ENCODE peak calls at places on chromosome 1, in ten cellular contexts. D, R, G, L, B, Y, M, K, O and H are unnamed samples.

GRCh38 chr1:24763671-24764070 is 18.4 kb downstream of the CLIC4 start:
- DNase-seq in D (no peak), R (no peak), G (no peak), L (no peak), B (no peak), Y (no peak), M (no peak), K (no peak), O (no peak), H (no peak)

GRCh38 chr1:156754219-156754618 is 2.7 kb upstream of the HDGF start:
- DNase-seq in D (no peak), R (no peak), G (no peak), L (no peak), B (no peak), Y (no peak), M (no peak), K (no peak), O (no peak), H (no peak)

GRCh38 chr1:193176788-193177187 is 9.6 kb downstream of the B3GALT2 start:
- DNase-seq in D (no peak), R (no peak), G (no peak), L (no peak), B (no peak), Y (no peak), M (no peak), K (no peak), O (no peak), H (no peak)

GRCh38 chr1:216617081-216617480 is 106.1 kb downstream of the ESRRG start:
- DNase-seq in D (no peak), R (no peak), G (no peak), L (no peak), B (no peak), Y (no peak), M (no peak), K (peak), O (no peak), H (no peak)

GRCh38 chr1:1069711-1070676 is 4.1 kb downstream of the RNF223 start:
- DNase-seq in D (no peak), R (no peak), G (no peak), L (no peak), B (no peak), Y (no peak), M (no peak), K (peak), O (no peak), H (no peak)

GRCh38 chr1:54377040-54377691 is 29.0 kb downstream of the SSBP3 start:
- DNase-seq in D (no peak), R (peak), G (no peak), L (no peak), B (no peak), Y (no peak), M (peak), K (peak), O (no peak), H (peak)

GRCh38 chr1:150813028-150813707 is 5.1 kb upstream of the CTSK start:
- DNase-seq in D (no peak), R (peak), G (peak), L (peak), B (peak), Y (peak), M (peak), K (peak), O (peak), H (peak)

GRCh38 chr1:19003371-19004290 is 47.2 kb upstream of the IFFO2 start:
- DNase-seq in D (no peak), R (no peak), G (peak), L (no peak), B (no peak), Y (no peak), M (no peak), K (no peak), O (no peak), H (no peak)

GRCh38 chr1:179807691-179808485 is 64.8 kb downstream of the FAM163A start:
- DNase-seq in D (peak), R (no peak), G (peak), L (no peak), B (no peak), Y (no peak), M (no peak), K (no peak), O (peak), H (no peak)

GRCh38 chr1:89719502-89720306 is 86.8 kb downstream of the LRRC8C start:
- DNase-seq in D (no peak), R (peak), G (no peak), L (no peak), B (no peak), Y (no peak), M (no peak), K (no peak), O (no peak), H (peak)

GRCh38 chr1:178560871-178561376 is 48.0 kb downstream of the TEX35 start:
- DNase-seq in D (no peak), R (peak), G (no peak), L (no peak), B (no peak), Y (no peak), M (no peak), K (no peak), O (no peak), H (peak)

GRCh38 chr1:225980005-225980404 is 19.1 kb downstream of the SDE2 start:
- DNase-seq in D (no peak), R (no peak), G (no peak), L (peak), B (no peak), Y (no peak), M (peak), K (no peak), O (no peak), H (no peak)

GRCh38 chr1:79682478-79682877 is 675.9 kb upstream of the ADGRL4 start:
- DNase-seq in D (no peak), R (no peak), G (no peak), L (no peak), B (no peak), Y (no peak), M (no peak), K (no peak), O (no peak), H (no peak)

GRCh38 chr1:117967900-117968299 is 38.4 kb downstream of the WDR3 start:
- DNase-seq in D (no peak), R (no peak), G (no peak), L (no peak), B (no peak), Y (no peak), M (no peak), K (peak), O (no peak), H (no peak)

GRCh38 chr1:38375035-38375434 is 328.4 kb upstream of the POU3F1 start:
- DNase-seq in D (no peak), R (no peak), G (no peak), L (no peak), B (no peak), Y (no peak), M (no peak), K (no peak), O (no peak), H (no peak)

GRCh38 chr1:57963545-57963944 is 539.7 kb upstream of the DAB1 start:
- DNase-seq in D (no peak), R (no peak), G (no peak), L (no peak), B (no peak), Y (no peak), M (no peak), K (no peak), O (no peak), H (no peak)

GRCh38 chr1:34786521-34787325 is 5.7 kb downstream of the GJB3 start:
- DNase-seq in D (peak), R (peak), G (peak), L (peak), B (peak), Y (peak), M (peak), K (peak), O (peak), H (peak)

GRCh38 chr1:96234299-96234698 is 487.3 kb upstream of the PTBP2 start:
- DNase-seq in D (no peak), R (no peak), G (no peak), L (peak), B (no peak), Y (peak), M (peak), K (peak), O (no peak), H (no peak)

GRCh38 chr1:10947691-10948462 is 64.6 kb upstream of the TARDBP start:
- DNase-seq in D (no peak), R (no peak), G (no peak), L (no peak), B (no peak), Y (no peak), M (no peak), K (no peak), O (no peak), H (no peak)

GRCh38 chr1:54904476-54905048 is 17.6 kb upstream of the DHCR24 start:
- DNase-seq in D (peak), R (no peak), G (peak), L (no peak), B (no peak), Y (no peak), M (no peak), K (peak), O (no peak), H (no peak)

GRCh38 chr1:9865745-9866144 is 42.0 kb upstream of the CLSTN1 start:
- DNase-seq in D (no peak), R (no peak), G (no peak), L (peak), B (no peak), Y (no peak), M (no peak), K (no peak), O (no peak), H (no peak)

GRCh38 chr1:202831906-202832305 is 21.2 kb downstream of the PCAT6 start:
- DNase-seq in D (no peak), R (no peak), G (no peak), L (no peak), B (no peak), Y (no peak), M (no peak), K (no peak), O (no peak), H (no peak)

GRCh38 chr1:15728937-15729657 is 7.0 kb upstream of the SLC25A34 start:
- DNase-seq in D (no peak), R (no peak), G (no peak), L (peak), B (no peak), Y (no peak), M (peak), K (no peak), O (no peak), H (no peak)

GRCh38 chr1:31153423-31153822 is 86.3 kb downstream of the NKAIN1 start:
- DNase-seq in D (no peak), R (no peak), G (no peak), L (no peak), B (no peak), Y (no peak), M (no peak), K (no peak), O (no peak), H (no peak)

GRCh38 chr1:31154000-31154631 is 85.6 kb downstream of the NKAIN1 start:
- DNase-seq in D (no peak), R (no peak), G (no peak), L (no peak), B (no peak), Y (peak), M (no peak), K (no peak), O (no peak), H (no peak)

GRCh38 chr1:31154632-31155215 is 85.0 kb downstream of the NKAIN1 start:
- DNase-seq in D (no peak), R (peak), G (no peak), L (peak), B (peak), Y (peak), M (peak), K (peak), O (peak), H (peak)

GRCh38 chr1:31152181-31152768 is 86.8 kb upstream of the PUM1 start:
- DNase-seq in D (peak), R (no peak), G (peak), L (no peak), B (no peak), Y (no peak), M (no peak), K (no peak), O (peak), H (no peak)

DNA sequence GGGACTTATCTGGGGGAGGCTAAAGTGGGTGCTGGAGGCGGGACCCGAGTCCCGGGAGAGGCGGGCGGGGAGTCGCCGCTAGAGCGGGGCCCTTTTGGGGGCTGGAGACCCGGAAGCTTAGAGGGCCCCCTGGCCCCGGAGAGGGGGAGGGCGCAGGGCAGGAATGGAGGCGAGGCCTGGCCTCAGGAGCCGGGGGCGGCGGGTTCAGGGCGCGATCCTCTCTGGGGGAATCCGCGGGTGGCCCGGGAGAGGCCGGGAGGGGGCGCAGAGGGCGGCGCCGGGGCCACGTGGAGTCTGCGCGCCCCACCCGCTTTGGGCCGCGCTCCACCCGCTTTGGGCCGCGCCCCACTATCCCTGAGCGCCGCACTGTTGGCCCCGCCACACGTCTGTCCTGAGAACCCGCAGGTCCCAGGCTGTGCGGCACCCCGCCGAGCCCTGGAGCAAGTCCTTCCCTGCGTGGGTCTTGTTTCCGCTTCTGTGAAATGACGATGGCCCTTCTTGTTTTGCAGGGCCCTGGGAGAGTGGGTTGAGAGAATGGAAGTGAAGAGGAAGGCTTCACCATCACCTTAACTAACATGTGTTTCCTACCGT is 84.4 kb downstream of the NKAIN1 start:
- DNase-seq in D (no peak), R (peak), G (no peak), L (peak), B (peak), Y (peak), M (peak), K (peak), O (peak), H (peak)
- TF ChIP-seq CTCF in D (peak), R (peak), G (peak), L (peak), B (no peak), Y (no peak), M (peak), K (peak), O (peak), H (no peak)

GRCh38 chr1:86972262-86972661 is 57.8 kb downstream of the HS2ST1 start:
- DNase-seq in D (no peak), R (no peak), G (no peak), L (no peak), B (no peak), Y (no peak), M (no peak), K (no peak), O (no peak), H (no peak)
- H3K4me3 ChIP-seq in D (no peak), R (no peak), G (no peak), L (no peak), B (no peak), Y (no peak), M (no peak), K (no peak), O (no peak), H (no peak)

DNA sequence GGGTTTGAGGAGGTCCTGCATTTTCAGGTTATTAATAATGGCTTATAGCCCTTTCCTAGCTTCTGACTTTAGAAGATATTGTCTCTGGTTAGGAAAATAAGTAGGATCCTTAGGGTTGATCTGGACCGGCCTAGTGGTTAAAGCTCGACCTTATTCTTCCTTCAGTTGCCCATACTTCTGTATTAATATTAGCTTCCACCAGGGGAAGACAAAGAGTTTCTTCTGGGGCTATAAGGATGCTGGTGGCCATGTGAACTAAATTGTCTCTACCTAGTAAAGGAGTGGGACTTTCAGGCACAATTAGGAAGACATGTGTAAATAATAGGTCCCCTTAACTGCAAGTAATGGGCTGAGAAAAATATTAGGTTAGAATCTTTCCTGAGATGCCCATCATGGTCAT is 20.6 kb upstream of the FCGR2A start:
- DNase-seq in D (no peak), R (peak), G (no peak), L (no peak), B (peak), Y (no peak), M (no peak), K (no peak), O (no peak), H (no peak)
- TF ChIP-seq CTCF in D (peak), R (peak), G (peak), L (no peak), B (peak), Y (no peak), M (no peak), K (peak), O (peak), H (peak)

DNA sequence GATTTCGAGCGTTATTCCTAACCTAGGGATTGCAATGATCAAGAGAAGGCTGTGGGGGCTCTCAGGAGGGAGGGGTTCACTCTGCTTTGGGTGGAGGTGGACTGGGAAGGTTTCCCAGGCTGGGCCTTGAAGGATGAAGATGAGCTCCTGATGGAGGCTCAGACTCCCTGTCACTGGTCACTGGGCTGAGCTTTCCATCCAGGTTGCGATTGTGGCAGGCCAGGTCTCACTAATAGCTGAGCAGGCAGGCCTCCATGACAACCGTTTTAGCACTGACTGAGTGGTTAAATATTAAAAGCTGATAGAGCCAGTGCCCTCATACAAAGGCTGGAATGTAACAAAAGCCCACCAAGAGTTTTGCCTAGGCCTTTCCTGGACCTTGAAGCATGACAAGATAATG is 36.2 kb upstream of the EFCAB14 start:
- DNase-seq in D (no peak), R (no peak), G (no peak), L (no peak), B (no peak), Y (no peak), M (peak), K (no peak), O (peak), H (no peak)
- H3K4me3 ChIP-seq in D (no peak), R (no peak), G (no peak), L (no peak), B (no peak), Y (no peak), M (no peak), K (no peak), O (no peak), H (no peak)

DNA sequence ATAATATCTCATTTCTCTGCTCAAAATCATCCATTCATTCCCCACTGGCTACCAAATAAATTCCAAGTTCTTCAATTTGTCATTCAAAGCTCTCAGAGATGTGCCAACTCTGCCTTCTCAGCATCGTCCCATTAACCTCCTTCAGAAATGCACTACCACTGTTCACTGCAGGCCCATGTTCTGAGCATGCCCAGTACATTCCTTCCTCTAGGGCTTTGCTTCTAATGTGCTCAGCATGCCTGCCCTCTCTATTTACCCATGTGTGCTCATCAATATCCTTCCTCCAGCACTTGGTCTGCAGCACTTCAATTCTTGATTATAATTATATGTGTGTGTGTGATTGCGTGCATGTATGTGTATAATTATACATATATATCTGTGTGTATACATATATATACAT is 36.1 kb upstream of the RGS8 start:
- DNase-seq in D (no peak), R (no peak), G (no peak), L (no peak), B (peak), Y (no peak), M (no peak), K (peak), O (no peak), H (no peak)
- TF ChIP-seq CTCF in D (peak), R (no peak), G (peak), L (peak), B (peak), Y (no peak), M (no peak), K (peak), O (peak), H (no peak)

GRCh38 chr1:168783831-168784230 is 54.8 kb upstream of the DPT start:
- DNase-seq in D (no peak), R (no peak), G (no peak), L (no peak), B (no peak), Y (peak), M (no peak), K (no peak), O (no peak), H (no peak)
- H3K4me3 ChIP-seq in D (no peak), R (no peak), G (no peak), L (peak), B (no peak), Y (no peak), M (no peak), K (no peak), O (no peak), H (no peak)

DNA sequence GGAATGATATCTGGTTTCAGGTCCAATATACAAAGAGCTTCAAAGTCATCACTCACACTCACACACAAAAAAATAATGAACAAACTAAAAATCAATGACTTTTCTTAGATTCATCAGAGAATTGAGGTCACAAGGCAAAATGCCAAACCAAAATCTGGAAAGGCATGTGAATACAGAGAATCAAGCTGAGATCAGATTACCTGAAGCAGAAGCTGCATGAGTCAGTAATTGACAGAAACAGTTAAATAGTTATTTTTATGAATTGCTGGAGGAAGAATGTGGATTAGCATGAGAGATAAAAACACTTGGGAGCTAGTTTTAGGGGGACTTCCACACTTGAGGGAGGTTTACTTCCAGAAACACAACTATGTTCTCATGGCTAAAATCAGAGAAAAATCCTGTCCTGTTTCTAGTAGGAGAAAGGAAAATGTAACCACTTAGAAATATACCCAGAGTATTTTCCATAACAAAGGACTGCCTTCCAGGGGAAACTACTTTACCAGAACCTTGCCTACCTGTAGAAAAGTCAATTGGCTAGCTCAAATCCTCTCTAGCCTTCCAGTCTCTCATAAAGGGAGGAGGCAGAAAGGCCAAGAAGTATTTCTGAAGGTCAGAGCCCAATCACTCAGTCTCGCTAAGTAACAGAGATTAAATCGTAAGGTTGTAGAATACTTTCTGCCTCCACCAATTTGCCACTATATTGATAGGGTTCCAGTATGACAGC is 536.5 kb upstream of the NR5A2 start:
- DNase-seq in D (peak), R (no peak), G (peak), L (no peak), B (peak), Y (no peak), M (no peak), K (no peak), O (no peak), H (no peak)
- TF ChIP-seq CTCF in D (no peak), R (no peak), G (no peak), L (no peak), B (no peak), Y (no peak), M (no peak), K (no peak), O (no peak), H (no peak)